ENCODE peak calls at places on chromosomes 11 and 22, in ten cellular contexts. O is tibial artery, Y is pancreas, J is colonic mucosa, F is adrenal gland, W is stomach, T is MM.1S, Q is H7, K is fibroblast of lung, B is tibial nerve. R is an unnamed sample. For H3K36me3, the result is how much of the 10 kb centered on the place peaks cover.

GRCh38 chr11:70243912-70244652 is 26.4 kb upstream of the PPFIA1 start:
- DNase-seq in O (no peak), Y (no peak), J (no peak), F (no peak), W (no peak), T (no peak), Q (no peak), K (no peak), B (no peak), R (peak)

GRCh38 chr22:37818397-37819099 is 4.6 kb upstream of the GALR3 start:
- DNase-seq in O (peak), Y (peak), J (peak), F (peak), W (peak), T (peak), Q (peak), K (peak), B (no peak), R (peak)

GRCh38 chr11:87743002-87743401 is 432.2 kb downstream of the RAB38 start:
- DNase-seq in O (no peak), Y (no peak), J (no peak), F (no peak), W (no peak), T (no peak), Q (peak), K (no peak), B (no peak), R (no peak)

GRCh38 chr11:78339483-78339882 is 78.1 kb downstream of the GAB2 start:
- DNase-seq in O (no peak), Y (no peak), J (no peak), F (no peak), W (no peak), T (no peak), Q (no peak), K (no peak), B (no peak), R (no peak)

GRCh38 chr22:48778308-48779195 is 1049.1 kb downstream of the BRD1 start:
- DNase-seq in O (no peak), Y (no peak), J (no peak), F (no peak), W (no peak), T (no peak), Q (no peak), K (no peak), B (peak), R (peak)

GRCh38 chr11:23997356-23997755 is 499.5 kb upstream of the LUZP2 start:
- DNase-seq in O (no peak), Y (no peak), J (no peak), F (no peak), W (no peak), T (no peak), Q (no peak), K (no peak), B (no peak), R (no peak)

GRCh38 chr11:119728226-119728626 is 774 bp downstream of the NECTIN1 start:
- DNase-seq in O (no peak), Y (peak), J (peak), F (no peak), W (no peak), T (peak), Q (peak), K (no peak), B (no peak), R (peak)

GRCh38 chr11:5624489-5625278 is at the start of gene TRIM34:
- DNase-seq in O (peak), Y (peak), J (peak), F (peak), W (peak), T (peak), Q (peak), K (peak), B (peak), R (peak)

GRCh38 chr11:16291729-16292128 is 64.6 kb downstream of the SOX6 start:
- DNase-seq in O (no peak), Y (no peak), J (no peak), F (no peak), W (no peak), T (no peak), Q (no peak), K (no peak), B (no peak), R (no peak)

GRCh38 chr11:26333906-26334305 is 2.0 kb downstream of the ANO3 start:
- DNase-seq in O (no peak), Y (no peak), J (no peak), F (no peak), W (no peak), T (no peak), Q (no peak), K (peak), B (no peak), R (no peak)

GRCh38 chr11:116865696-116866095 is 28.3 kb upstream of the APOA1 start:
- DNase-seq in O (no peak), Y (no peak), J (no peak), F (no peak), W (no peak), T (no peak), Q (no peak), K (no peak), B (no peak), R (no peak)

GRCh38 chr11:75024068-75024449 is 35.3 kb downstream of the NEU3 start:
- DNase-seq in O (no peak), Y (no peak), J (no peak), F (no peak), W (no peak), T (no peak), Q (no peak), K (no peak), B (no peak), R (no peak)

GRCh38 chr11:32366671-32367070 is 68.7 kb downstream of the WT1 start:
- DNase-seq in O (no peak), Y (no peak), J (no peak), F (no peak), W (no peak), T (no peak), Q (no peak), K (no peak), B (no peak), R (no peak)

GRCh38 chr11:128888034-128888985 is 2.8 kb upstream of the KCNJ5 start:
- DNase-seq in O (no peak), Y (peak), J (no peak), F (no peak), W (no peak), T (no peak), Q (peak), K (no peak), B (no peak), R (no peak)

GRCh38 chr11:75159081-75159953 is 8.4 kb downstream of the SLCO2B1 start:
- DNase-seq in O (no peak), Y (peak), J (peak), F (no peak), W (peak), T (no peak), Q (peak), K (no peak), B (no peak), R (no peak)

GRCh38 chr11:130313383-130314183 is 1.1 kb downstream of the ZBTB44 start:
- DNase-seq in O (no peak), Y (no peak), J (no peak), F (no peak), W (no peak), T (no peak), Q (no peak), K (peak), B (no peak), R (peak)

GRCh38 chr11:128741511-128741910 is 47.6 kb downstream of the FLI1 start:
- DNase-seq in O (no peak), Y (no peak), J (no peak), F (no peak), W (no peak), T (no peak), Q (no peak), K (no peak), B (no peak), R (no peak)

GRCh38 chr11:96390403-96390830 is 604 bp downstream of the JRKL start:
- DNase-seq in O (no peak), Y (no peak), J (no peak), F (peak), W (no peak), T (no peak), Q (no peak), K (peak), B (no peak), R (no peak)

GRCh38 chr11:88484873-88485621 is 147.5 kb upstream of the CTSC start:
- DNase-seq in O (peak), Y (no peak), J (peak), F (peak), W (no peak), T (peak), Q (peak), K (peak), B (no peak), R (peak)

GRCh38 chr11:117824571-117825537 is at the start of gene FXYD2:
- DNase-seq in O (peak), Y (no peak), J (no peak), F (peak), W (peak), T (no peak), Q (peak), K (peak), B (no peak), R (no peak)

GRCh38 chr11:111206472-111206871 is 39.1 kb upstream of the POU2AF2 start:
- DNase-seq in O (no peak), Y (no peak), J (no peak), F (no peak), W (no peak), T (no peak), Q (no peak), K (peak), B (no peak), R (peak)

GRCh38 chr11:79243412-79244174 is 197.2 kb downstream of the TENM4 start:
- DNase-seq in O (no peak), Y (no peak), J (no peak), F (no peak), W (no peak), T (no peak), Q (no peak), K (no peak), B (no peak), R (peak)

GRCh38 chr22:41544671-41545476 is 604 bp upstream of the POLR3H start:
- DNase-seq in O (no peak), Y (no peak), J (no peak), F (no peak), W (no peak), T (no peak), Q (no peak), K (no peak), B (no peak), R (no peak)

GRCh38 chr11:2797741-2798361 is 87.7 kb downstream of the CDKN1C start:
- DNase-seq in O (peak), Y (no peak), J (peak), F (no peak), W (peak), T (no peak), Q (no peak), K (no peak), B (no peak), R (no peak)

GRCh38 chr11:69367211-69367964 is 73.4 kb downstream of the MYEOV start:
- DNase-seq in O (no peak), Y (no peak), J (no peak), F (no peak), W (peak), T (no peak), Q (no peak), K (no peak), B (no peak), R (no peak)

GRCh38 chr22:19173047-19174035 is 5.2 kb downstream of the SLC25A1 start:
- DNase-seq in O (no peak), Y (no peak), J (peak), F (no peak), W (no peak), T (no peak), Q (no peak), K (no peak), B (no peak), R (no peak)

GRCh38 chr11:97269527-97269926 is 879.7 kb downstream of the JRKL start:
- DNase-seq in O (no peak), Y (no peak), J (no peak), F (no peak), W (no peak), T (no peak), Q (peak), K (no peak), B (no peak), R (no peak)

GRCh38 chr22:19207902-19208283 is 29.4 kb upstream of the SLC25A1 start:
- DNase-seq in O (no peak), Y (no peak), J (no peak), F (no peak), W (no peak), T (no peak), Q (no peak), K (no peak), B (no peak), R (no peak)

GRCh38 chr22:44184006-44184405 is 3.3 kb downstream of the PARVG start:
- DNase-seq in O (no peak), Y (no peak), J (no peak), F (no peak), W (no peak), T (no peak), Q (no peak), K (no peak), B (no peak), R (peak)

GRCh38 chr11:132632641-132633124 is 899.6 kb downstream of the OPCML start:
- DNase-seq in O (no peak), Y (no peak), J (no peak), F (no peak), W (no peak), T (no peak), Q (no peak), K (peak), B (no peak), R (peak)

GRCh38 chr11:116412118-116412889 is 360.5 kb downstream of the BUD13 start:
- DNase-seq in O (no peak), Y (no peak), J (no peak), F (no peak), W (no peak), T (no peak), Q (no peak), K (no peak), B (no peak), R (no peak)

GRCh38 chr11:68976563-68976962 is 4.2 kb downstream of the MRGPRD start:
- DNase-seq in O (no peak), Y (no peak), J (no peak), F (no peak), W (no peak), T (no peak), Q (no peak), K (peak), B (no peak), R (peak)

GRCh38 chr11:15955595-15955994 is 400.8 kb downstream of the SOX6 start:
- DNase-seq in O (no peak), Y (no peak), J (no peak), F (no peak), W (no peak), T (no peak), Q (no peak), K (no peak), B (no peak), R (no peak)

GRCh38 chr22:42649261-42650056 is at the start of gene CYB5R3:
- DNase-seq in O (peak), Y (peak), J (peak), F (peak), W (peak), T (peak), Q (peak), K (peak), B (peak), R (peak)

GRCh38 chr22:22573047-22573889 is 14.2 kb upstream of the PRAME start:
- DNase-seq in O (no peak), Y (no peak), J (no peak), F (no peak), W (no peak), T (no peak), Q (no peak), K (no peak), B (no peak), R (no peak)

GRCh38 chr22:50530280-50530856 is 556 bp upstream of the TYMP start:
- DNase-seq in O (peak), Y (peak), J (peak), F (peak), W (peak), T (peak), Q (no peak), K (peak), B (peak), R (peak)

GRCh38 chr22:39419911-39420310 is 20.3 kb downstream of the TAB1 start:
- DNase-seq in O (no peak), Y (no peak), J (no peak), F (no peak), W (no peak), T (no peak), Q (no peak), K (no peak), B (no peak), R (no peak)
- H3K36me3 ChIP-seq in O (half or more), Y (under half), J (under half), F (under half), W (half or more), T (under half), Q (under half), K (under half), B (under half), R (under half)

DNA sequence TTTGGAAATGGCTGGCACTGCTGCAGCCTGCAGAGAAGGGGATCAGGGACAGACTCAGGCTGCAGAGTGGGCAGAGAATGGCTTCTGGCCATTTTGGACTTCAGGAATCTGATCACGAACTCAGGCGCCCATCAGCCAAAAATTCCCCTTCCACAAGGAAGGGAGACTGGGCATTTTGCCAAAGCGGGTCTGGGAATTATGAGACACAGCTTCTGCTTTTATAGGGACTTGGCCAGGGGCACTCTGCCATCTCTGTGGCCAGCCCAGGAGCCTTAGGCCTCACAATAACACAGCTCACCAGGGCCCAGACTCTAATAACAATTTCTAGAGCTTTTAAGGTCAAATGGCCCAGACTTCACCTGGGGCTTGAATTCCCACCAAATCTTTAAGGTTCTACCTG is 74.7 kb downstream of the CHST1 start:
- DNase-seq in O (peak), Y (no peak), J (no peak), F (no peak), W (no peak), T (no peak), Q (no peak), K (no peak), B (no peak), R (peak)
- H3K4me3 ChIP-seq in O (no peak), Y (no peak), J (no peak), F (no peak), W (no peak), T (no peak), Q (no peak), K (no peak), B (no peak), R (no peak)

DNA sequence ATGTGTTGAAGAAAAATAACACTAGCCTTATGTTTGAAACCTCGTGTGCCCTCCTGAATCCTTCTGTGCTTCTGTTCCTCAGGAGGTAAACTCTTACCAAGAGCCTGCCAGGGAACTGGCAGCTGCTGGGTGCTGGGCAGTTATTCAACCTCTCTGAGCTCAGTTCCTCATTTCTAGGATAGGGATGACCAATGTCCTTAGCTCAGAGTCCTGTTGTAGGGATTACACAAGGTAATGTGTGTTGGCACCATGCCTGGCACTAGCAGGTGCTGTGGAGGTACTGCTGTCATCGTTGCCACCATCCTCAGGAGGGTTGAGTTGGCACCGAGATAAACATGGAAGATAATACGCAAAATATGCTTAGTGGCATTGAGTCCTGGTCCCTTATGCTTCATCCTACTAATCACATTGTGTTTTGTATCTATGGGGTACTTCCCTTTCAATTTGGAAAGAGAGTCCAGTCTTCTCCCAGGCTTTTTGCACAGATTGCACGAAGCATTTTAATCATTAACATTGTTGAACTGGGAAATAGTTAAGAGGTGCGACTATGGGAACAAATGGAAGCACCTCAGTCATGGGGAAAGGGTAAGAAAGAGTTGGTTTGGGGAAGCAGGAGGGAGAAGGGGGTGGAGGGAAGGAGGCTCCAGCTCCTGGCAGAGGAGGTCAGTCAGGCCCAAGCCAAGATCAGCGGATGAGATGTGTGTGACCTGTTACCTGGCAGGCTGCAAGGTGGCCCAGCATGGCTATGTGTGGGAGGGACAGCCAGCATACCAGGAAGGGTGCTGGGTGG is 56.7 kb downstream of the CABIN1 start:
- DNase-seq in O (no peak), Y (peak), J (peak), F (no peak), W (peak), T (no peak), Q (no peak), K (no peak), B (no peak), R (no peak)
- H3K36me3 ChIP-seq in O (half or more), Y (under half), J (under half), F (under half), W (half or more), T (under half), Q (under half), K (under half), B (under half), R (half or more)

DNA sequence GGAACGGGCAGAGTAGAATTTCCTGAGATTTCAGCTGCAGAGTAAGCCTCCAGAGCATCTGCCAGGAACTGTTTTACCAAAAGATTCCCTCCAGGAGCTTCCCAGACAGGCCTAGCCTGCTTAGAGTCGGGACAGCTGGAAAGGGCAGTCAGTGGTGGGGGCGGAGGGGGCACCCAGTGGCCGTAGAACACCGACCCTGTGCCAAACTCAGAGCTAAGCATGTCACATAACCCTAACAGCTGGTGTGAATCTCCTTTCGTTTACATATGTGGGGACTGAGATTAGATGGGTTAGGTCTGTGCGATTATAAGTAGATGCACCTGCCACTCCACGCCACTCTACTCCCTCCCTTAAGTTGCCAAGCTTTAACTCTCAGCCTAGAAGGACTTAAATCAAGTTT is 79.9 kb upstream of the CRTAM start:
- DNase-seq in O (no peak), Y (no peak), J (no peak), F (no peak), W (no peak), T (no peak), Q (no peak), K (peak), B (no peak), R (no peak)
- H3K4me3 ChIP-seq in O (no peak), Y (no peak), J (no peak), F (no peak), W (no peak), T (no peak), Q (no peak), K (no peak), B (no peak), R (no peak)

DNA sequence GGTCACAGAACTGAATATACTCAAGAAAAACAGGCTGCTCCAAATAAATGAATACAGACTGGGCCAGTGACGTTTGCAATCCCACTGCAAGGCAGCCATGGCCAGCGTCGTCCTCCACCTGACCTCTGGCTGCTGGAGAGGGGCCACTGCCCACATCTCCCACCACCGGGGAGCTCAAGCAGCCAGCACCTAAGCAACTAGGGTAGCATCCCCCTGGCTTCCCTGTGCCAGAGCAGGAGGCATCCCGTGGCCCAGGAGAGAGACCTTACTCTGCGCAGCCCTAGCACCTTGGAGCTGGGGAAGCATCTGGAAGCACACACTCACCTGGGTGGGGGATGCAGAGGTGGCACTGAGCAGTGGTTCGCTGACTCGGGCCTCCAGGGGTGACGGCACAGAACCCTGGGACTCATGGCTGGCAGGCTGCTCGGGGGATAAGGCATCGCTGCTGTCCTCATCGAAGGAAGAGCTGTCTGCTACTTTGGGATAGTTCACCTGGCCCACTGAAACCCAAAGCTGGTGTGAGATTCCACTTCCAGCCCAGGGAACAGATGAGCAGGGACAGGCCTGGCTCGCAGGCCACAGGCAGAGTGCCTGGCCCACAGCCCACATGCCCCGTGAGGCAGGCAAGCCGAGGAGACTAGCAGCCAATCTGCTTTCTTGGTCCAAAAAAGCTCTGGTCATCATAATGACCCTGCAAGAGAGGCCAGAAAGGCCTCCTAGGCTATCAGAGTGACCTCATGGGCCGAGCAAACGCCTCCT is 53.7 kb downstream of the SGSM3 start:
- DNase-seq in O (no peak), Y (no peak), J (no peak), F (no peak), W (no peak), T (no peak), Q (no peak), K (no peak), B (no peak), R (no peak)
- H3K36me3 ChIP-seq in O (half or more), Y (under half), J (under half), F (under half), W (half or more), T (under half), Q (under half), K (under half), B (under half), R (half or more)

R was measured in SJSA1.